ENCODE peak calls at places on chromosome 17, in four cellular contexts. V is sigmoid colon, P is NT2/D1, U is right cardiac atrium. M is an unnamed sample.

GRCh38 chr17:59513934-59514841 is 51.2 kb upstream of the DHX40 start:
- DNase-seq in P (peak; percentile 50), V (peak; percentile 90), U (peak; percentile 90), M (peak; percentile 82)

GRCh38 chr17:39400547-39401411 is 647 bp downstream of the FBXL20 start:
- DNase-seq in V (peak; percentile 65), P (no peak), U (peak; percentile 76), M (peak; percentile 69)

GRCh38 chr17:33053641-33054040 is 62.0 kb downstream of the SPACA3 start:
- DNase-seq in P (no peak), V (no peak), U (no peak), M (no peak)

GRCh38 chr17:4340914-4341615 is 25.4 kb downstream of the UBE2G1 start:
- DNase-seq in U (no peak), V (no peak), P (no peak), M (no peak)

GRCh38 chr17:36840796-36841195 is 96.5 kb upstream of the LHX1 start:
- DNase-seq in U (no peak), P (no peak), V (no peak), M (no peak)

GRCh38 chr17:76141212-76142043 is at the start of gene FOXJ1:
- DNase-seq in P (peak; percentile 83), U (peak; percentile 95), V (peak; percentile 93), M (no peak)

GRCh38 chr17:58911741-58912343 is 156.2 kb downstream of the PPM1E start:
- DNase-seq in P (no peak), U (no peak), V (no peak), M (no peak)

GRCh38 chr17:1532836-1533602 is 16.6 kb upstream of the INPP5K start:
- DNase-seq in V (no peak), U (no peak), P (no peak), M (no peak)

GRCh38 chr17:28705728-28706334 is 5.9 kb downstream of the PROCA1 start:
- DNase-seq in P (no peak), V (no peak), U (no peak), M (no peak)

GRCh38 chr17:81556175-81556691 is 4.1 kb upstream of the FAAP100 start:
- DNase-seq in U (peak; percentile 57), V (no peak), P (no peak), M (no peak)

GRCh38 chr17:48551601-48552452 is 6.9 kb upstream of the HOXB2 start:
- DNase-seq in V (peak; percentile 73), U (no peak), P (no peak), M (no peak)

GRCh38 chr17:50060951-50061712 is 5.2 kb downstream of the ITGA3 start:
- DNase-seq in P (no peak), V (peak; percentile 97), U (peak; percentile 94), M (peak; percentile 53)

GRCh38 chr17:74539281-74539820 is 6.6 kb downstream of the CD300C start:
- DNase-seq in V (peak; percentile 46), P (no peak), U (no peak), M (no peak)

GRCh38 chr17:751269-752001 is 629 bp downstream of the GEMIN4 start:
- DNase-seq in V (peak; percentile 72), P (no peak), U (no peak), M (peak; percentile 73)

GRCh38 chr17:72850410-72850809 is 242.1 kb downstream of the SLC39A11 start:
- DNase-seq in V (no peak), U (no peak), P (no peak), M (no peak)

GRCh38 chr17:76272541-76273434 is 7.6 kb downstream of the UBALD2 start:
- DNase-seq in P (no peak), U (no peak), V (no peak), M (no peak)

GRCh38 chr17:33366998-33367397 is 73.9 kb upstream of the ASIC2 start:
- DNase-seq in P (no peak), V (no peak), U (no peak), M (no peak)

GRCh38 chr17:62075308-62075815 is 10.3 kb upstream of the MED13 start:
- DNase-seq in P (no peak), U (no peak), V (no peak), M (no peak)

GRCh38 chr17:32100971-32101631 is 41.2 kb upstream of the RHOT1 start:
- DNase-seq in P (no peak), V (no peak), U (no peak), M (no peak)

GRCh38 chr17:66275651-66276050 is 26.8 kb upstream of the PRKCA start:
- DNase-seq in U (no peak), V (no peak), P (no peak), M (no peak)

GRCh38 chr17:76007850-76008165 is 7.2 kb downstream of the CDK3 start:
- DNase-seq in V (no peak), U (no peak), P (no peak), M (no peak)

GRCh38 chr17:59534583-59534982 is 30.8 kb upstream of the DHX40 start:
- DNase-seq in U (no peak), P (no peak), V (no peak), M (no peak)

GRCh38 chr17:2940352-2940751 is 123.1 kb downstream of the OR1D5 start:
- DNase-seq in V (peak; percentile 85), U (peak; percentile 88), P (no peak), M (no peak)

GRCh38 chr17:74749262-74750038 is 1.0 kb downstream of the NHERF1 start:
- DNase-seq in U (peak; percentile 74), V (no peak), P (no peak), M (no peak)

GRCh38 chr17:64411999-64412771 is 21.5 kb upstream of the PECAM1 start:
- DNase-seq in U (peak; percentile 86), V (peak; percentile 80), P (peak; percentile 85), M (peak; percentile 82)
- H3K4me3 ChIP-seq in U (peak overlapping the region; percentile 23), V (no peak overlapping the region), P (peak overlapping the region; percentile 19), M (peak overlapping the region; percentile 28)

GRCh38 chr17:44108440-44109311 is 14.8 kb downstream of the HDAC5 start:
- DNase-seq in P (no peak), V (peak; percentile 98), U (peak; percentile 93), M (peak; percentile 86)

GRCh38 chr17:44109312-44109630 is 14.2 kb downstream of the HDAC5 start:
- DNase-seq in V (no peak), U (no peak), P (no peak), M (no peak)

GRCh38 chr17:44110823-44111633 is 12.4 kb downstream of the HDAC5 start:
- DNase-seq in U (peak; percentile 100), P (no peak), V (peak; percentile 100), M (peak; percentile 96)

GRCh38 chr17:44111777-44112176 is 11.7 kb downstream of the HDAC5 start:
- DNase-seq in P (no peak), U (no peak), V (no peak), M (no peak)

GRCh38 chr17:44110011-44110686 is 13.3 kb downstream of the HDAC5 start:
- DNase-seq in V (no peak), U (peak; percentile 63), P (no peak), M (peak; percentile 65)
- H3K4me3 ChIP-seq in V (no peak overlapping the region), U (peak overlapping the region; percentile 52), P (peak overlapping the region; percentile 29), M (peak overlapping the region; percentile 44)

DNA sequence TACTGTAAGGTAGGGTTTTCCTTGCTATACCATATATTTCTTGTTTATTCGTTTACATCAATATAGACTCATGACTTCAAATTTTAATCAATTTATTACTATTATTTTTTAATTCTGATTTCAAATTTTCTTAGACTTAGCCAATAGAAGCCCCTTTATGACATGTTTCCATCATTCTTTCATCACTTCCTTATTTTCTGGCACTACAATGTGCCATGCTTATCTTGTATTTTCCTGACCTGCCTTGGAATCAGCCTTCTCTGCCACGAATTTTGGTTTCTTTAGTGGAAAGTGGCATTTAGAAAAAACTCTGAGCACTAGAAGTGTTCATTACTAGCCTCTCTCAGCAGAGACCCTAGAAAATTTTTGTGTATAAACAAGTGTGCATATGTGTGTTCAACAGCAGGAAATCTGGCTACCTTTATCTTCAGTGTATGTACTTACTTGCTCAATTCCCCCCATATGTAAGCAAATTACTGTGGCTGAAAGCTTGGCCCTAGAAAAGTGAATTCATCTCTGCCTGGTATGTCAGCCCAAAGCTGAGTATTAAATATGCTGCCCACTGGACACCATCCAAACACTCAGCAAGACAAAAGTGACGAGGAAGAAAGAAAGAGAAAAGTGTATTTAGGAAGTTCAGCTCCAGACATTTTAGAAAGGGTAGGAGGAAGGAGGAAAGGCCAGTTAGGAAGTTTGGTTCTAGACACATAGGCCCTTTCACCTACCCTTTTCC is 4.0 kb downstream of the STXBP4 start:
- DNase-seq in V (no peak), P (no peak), U (no peak), M (no peak)
- H3K4me3 ChIP-seq in V (no peak overlapping the region), P (no peak overlapping the region), U (no peak overlapping the region), M (no peak overlapping the region)

GRCh38 chr17:13970531-13970930 is 98.8 kb upstream of the COX10 start:
- DNase-seq in U (no peak), P (no peak), V (no peak), M (no peak)
- H3K4me3 ChIP-seq in U (no peak overlapping the region), P (no peak overlapping the region), V (no peak overlapping the region), M (no peak overlapping the region)

M was measured in suprapubic skin.